ENCODE peak calls at places on chromosome 3, in eight cellular contexts. L is sigmoid colon; P is body of pancreas; W is WERI-Rb-1; B is HepG2; N is small intestine; R is CD8-positive, alpha-beta memory T cell; X is uterus. J is an unnamed sample. For H3K36me3 and H3K27me3, the result is how much of the 10 kb centered on the place peaks cover.

GRCh38 chr3:12990781-12991480 is 82.3 kb downstream of the IQSEC1 start:
- DNase-seq in L (no peak), P (no peak), W (peak), B (no peak), N (no peak), R (no peak), X (no peak), J (no peak)

GRCh38 chr3:193851941-193852674 is 259.1 kb downstream of the OPA1 start:
- DNase-seq in L (no peak), P (peak), W (no peak), B (no peak), N (no peak), R (no peak), X (no peak), J (no peak)

GRCh38 chr3:71150293-71150954 is 433.1 kb downstream of the FOXP1 start:
- DNase-seq in L (no peak), P (no peak), W (no peak), B (no peak), N (no peak), R (no peak), X (no peak), J (no peak)

GRCh38 chr3:42752441-42752840 is 20.6 kb downstream of the CCDC13 start:
- DNase-seq in L (no peak), P (no peak), W (no peak), B (no peak), N (no peak), R (no peak), X (no peak), J (peak)

GRCh38 chr3:39082652-39083313 is 24.6 kb downstream of the GORASP1 start:
- DNase-seq in L (no peak), P (no peak), W (no peak), B (no peak), N (no peak), R (no peak), X (no peak), J (no peak)

GRCh38 chr3:195260286-195260905 is 10.6 kb downstream of the XXYLT1 start:
- DNase-seq in L (no peak), P (peak), W (no peak), B (no peak), N (peak), R (peak), X (no peak), J (peak)

GRCh38 chr3:106217745-106218144 is 348.9 kb upstream of the CBLB start:
- DNase-seq in L (no peak), P (no peak), W (no peak), B (no peak), N (no peak), R (no peak), X (no peak), J (no peak)

GRCh38 chr3:191882289-191882688 is 421.3 kb downstream of the PYDC2 start:
- DNase-seq in L (no peak), P (no peak), W (no peak), B (no peak), N (no peak), R (no peak), X (no peak), J (no peak)

GRCh38 chr3:23576379-23576959 is 229.3 kb upstream of the UBE2E1 start:
- DNase-seq in L (no peak), P (no peak), W (no peak), B (no peak), N (peak), R (no peak), X (no peak), J (no peak)

GRCh38 chr3:50264389-50264963 is 4.5 kb upstream of the SEMA3B start:
- DNase-seq in L (peak), P (peak), W (peak), B (peak), N (no peak), R (no peak), X (peak), J (peak)

GRCh38 chr3:32532434-32532833 is 29.8 kb upstream of the CMTM6 start:
- DNase-seq in L (no peak), P (no peak), W (no peak), B (no peak), N (no peak), R (no peak), X (no peak), J (no peak)

GRCh38 chr3:186953011-186953487 is 22.7 kb downstream of the ST6GAL1 start:
- DNase-seq in L (no peak), P (no peak), W (no peak), B (no peak), N (no peak), R (no peak), X (no peak), J (no peak)

GRCh38 chr3:23900744-23901143 is 16.0 kb downstream of the NKIRAS1 start:
- DNase-seq in L (no peak), P (no peak), W (no peak), B (peak), N (no peak), R (no peak), X (no peak), J (no peak)

GRCh38 chr3:8319935-8320634 is 181.5 kb upstream of the LMCD1 start:
- DNase-seq in L (no peak), P (no peak), W (no peak), B (no peak), N (no peak), R (no peak), X (no peak), J (no peak)

GRCh38 chr3:187963677-187964385 is 190.1 kb upstream of the LPP start:
- DNase-seq in L (no peak), P (no peak), W (no peak), B (no peak), N (no peak), R (no peak), X (no peak), J (no peak)

GRCh38 chr3:58237940-58238681 is 519 bp downstream of the ABHD6 start:
- DNase-seq in L (peak), P (peak), W (peak), B (peak), N (peak), R (peak), X (peak), J (peak)

GRCh38 chr3:60160792-60161175 is 1090.5 kb downstream of the FHIT start:
- DNase-seq in L (no peak), P (no peak), W (no peak), B (no peak), N (no peak), R (no peak), X (no peak), J (no peak)

GRCh38 chr3:130892759-130893239 is 1.1 kb upstream of the ATP2C1 start:
- DNase-seq in L (peak), P (peak), W (peak), B (peak), N (peak), R (peak), X (peak), J (peak)

GRCh38 chr3:71345429-71346027 is 238.0 kb downstream of the FOXP1 start:
- DNase-seq in L (no peak), P (no peak), W (no peak), B (no peak), N (no peak), R (no peak), X (no peak), J (no peak)

GRCh38 chr3:74891312-74891711 is 276.9 kb upstream of the CNTN3 start:
- DNase-seq in L (no peak), P (no peak), W (no peak), B (no peak), N (no peak), R (no peak), X (no peak), J (no peak)

GRCh38 chr3:139319428-139320402 is 24.1 kb upstream of the MRPS22 start:
- DNase-seq in L (no peak), P (peak), W (peak), B (peak), N (no peak), R (no peak), X (no peak), J (no peak)

GRCh38 chr3:178655488-178655887 is 119.3 kb downstream of the KCNMB2 start:
- DNase-seq in L (no peak), P (no peak), W (no peak), B (no peak), N (no peak), R (no peak), X (no peak), J (no peak)

GRCh38 chr3:153138267-153139210 is 23.5 kb upstream of the RAP2B start:
- DNase-seq in L (peak), P (peak), W (no peak), B (peak), N (peak), R (no peak), X (peak), J (peak)

GRCh38 chr3:59247402-59247841 is 197.6 kb upstream of the CFAP20DC start:
- DNase-seq in L (no peak), P (no peak), W (no peak), B (no peak), N (no peak), R (no peak), X (no peak), J (no peak)

GRCh38 chr3:122598556-122598955 is 21.1 kb downstream of the PARP15 start:
- DNase-seq in L (no peak), P (no peak), W (no peak), B (no peak), N (peak), R (no peak), X (no peak), J (no peak)

GRCh38 chr3:58045084-58045483 is 36.9 kb downstream of the FLNB start:
- DNase-seq in L (no peak), P (no peak), W (no peak), B (no peak), N (no peak), R (no peak), X (no peak), J (no peak)

GRCh38 chr3:104360038-104360437 is 1006.7 kb upstream of the ALCAM start:
- DNase-seq in L (no peak), P (no peak), W (no peak), B (no peak), N (no peak), R (no peak), X (no peak), J (no peak)

GRCh38 chr3:165192610-165193192 is 3.5 kb downstream of the SLITRK3 start:
- DNase-seq in L (no peak), P (no peak), W (no peak), B (no peak), N (no peak), R (no peak), X (peak), J (no peak)

GRCh38 chr3:191473766-191474198 is 12.8 kb downstream of the PYDC2 start:
- DNase-seq in L (no peak), P (no peak), W (no peak), B (no peak), N (no peak), R (no peak), X (no peak), J (no peak)

GRCh38 chr3:140501054-140501769 is 176.7 kb upstream of the TRIM42 start:
- DNase-seq in L (no peak), P (peak), W (no peak), B (no peak), N (no peak), R (no peak), X (no peak), J (no peak)

GRCh38 chr3:173586176-173586575 is 188.6 kb downstream of the NLGN1 start:
- DNase-seq in L (no peak), P (no peak), W (no peak), B (no peak), N (no peak), R (no peak), X (no peak), J (no peak)

GRCh38 chr3:57918123-57918837 is 89.9 kb upstream of the FLNB start:
- DNase-seq in L (no peak), P (no peak), W (no peak), B (no peak), N (no peak), R (no peak), X (no peak), J (no peak)

GRCh38 chr3:66408458-66408857 is 92.4 kb downstream of the LRIG1 start:
- DNase-seq in L (peak), P (no peak), W (no peak), B (no peak), N (no peak), R (no peak), X (no peak), J (no peak)

GRCh38 chr3:66411436-66411835 is 89.4 kb downstream of the LRIG1 start:
- DNase-seq in L (peak), P (no peak), W (no peak), B (no peak), N (no peak), R (no peak), X (peak), J (no peak)

GRCh38 chr3:66410371-66410770 is 90.5 kb downstream of the LRIG1 start:
- DNase-seq in L (peak), P (no peak), W (no peak), B (no peak), N (no peak), R (no peak), X (peak), J (no peak)

GRCh38 chr3:66410976-66411375 is 89.8 kb downstream of the LRIG1 start:
- DNase-seq in L (peak), P (no peak), W (no peak), B (no peak), N (no peak), R (no peak), X (peak), J (no peak)

GRCh38 chr3:66409771-66410355 is 91.0 kb downstream of the LRIG1 start:
- DNase-seq in L (peak), P (no peak), W (no peak), B (no peak), N (no peak), R (no peak), X (peak), J (no peak)
- H3K36me3 ChIP-seq in L (under half), P (under half), W (under half), B (under half), N (under half), R (under half), X (under half), J (half or more)

GRCh38 chr3:69096299-69096698 is 11.6 kb downstream of the ARL6IP5 start:
- DNase-seq in L (no peak), P (no peak), W (no peak), B (no peak), N (no peak), R (no peak), X (no peak), J (no peak)
- H3K27ac ChIP-seq in L (peak), P (no peak), W (no peak), B (no peak), N (no peak), R (no peak), X (no peak), J (no peak)

DNA sequence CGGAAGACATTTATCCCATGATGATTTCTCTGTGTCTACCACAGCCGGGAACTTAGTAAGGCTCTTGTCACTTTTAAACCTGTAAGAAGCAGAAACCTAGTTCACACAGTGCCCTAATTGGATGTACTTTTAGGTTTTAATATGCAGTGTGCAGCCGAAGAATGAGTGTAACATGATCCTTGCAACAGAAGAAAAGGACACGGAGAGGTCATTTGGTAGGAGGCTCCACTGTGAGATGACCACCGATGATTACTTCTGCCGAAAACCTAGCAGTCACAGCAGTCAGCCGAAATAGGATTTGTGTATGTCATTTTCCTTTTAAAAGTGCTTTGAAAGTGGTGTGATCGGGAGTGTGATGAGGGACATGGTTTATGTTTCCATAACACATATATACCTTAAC is 6.8 kb downstream of the CACNA1D start:
- DNase-seq in L (no peak), P (no peak), W (no peak), B (no peak), N (no peak), R (no peak), X (no peak), J (no peak)
- H3K27me3 ChIP-seq in L (under half), P (under half), W (under half), B (under half), N (under half), R (under half), X (under half), J (under half)

GRCh38 chr3:149018247-149018646 is 26.9 kb downstream of the GYG1 start:
- DNase-seq in L (no peak), P (no peak), W (no peak), B (peak), N (no peak), R (no peak), X (no peak), J (no peak)

GRCh38 chr3:149020839-149021252 is 29.5 kb downstream of the GYG1 start:
- DNase-seq in L (no peak), P (no peak), W (no peak), B (no peak), N (no peak), R (no peak), X (no peak), J (no peak)

GRCh38 chr3:149021830-149022229 is 30.5 kb downstream of the GYG1 start:
- DNase-seq in L (no peak), P (no peak), W (no peak), B (no peak), N (no peak), R (no peak), X (no peak), J (no peak)

GRCh38 chr3:149019581-149019980 is 28.2 kb downstream of the GYG1 start:
- DNase-seq in L (no peak), P (peak), W (no peak), B (no peak), N (no peak), R (no peak), X (no peak), J (no peak)

GRCh38 chr3:149020196-149020838 is 29.0 kb downstream of the GYG1 start:
- DNase-seq in L (no peak), P (no peak), W (no peak), B (no peak), N (no peak), R (no peak), X (no peak), J (no peak)
- H3K36me3 ChIP-seq in L (under half), P (under half), W (under half), B (under half), N (under half), R (under half), X (under half), J (under half)

GRCh38 chr3:135965506-135966348 is at the start of gene PPP2R3A:
- DNase-seq in L (peak), P (peak), W (peak), B (peak), N (peak), R (peak), X (peak), J (peak)

GRCh38 chr3:135966875-135967274 is 1.3 kb downstream of the PPP2R3A start:
- DNase-seq in L (no peak), P (no peak), W (no peak), B (no peak), N (no peak), R (no peak), X (no peak), J (no peak)

GRCh38 chr3:135966349-135966695 is 794 bp downstream of the PPP2R3A start:
- DNase-seq in L (no peak), P (no peak), W (peak), B (no peak), N (no peak), R (no peak), X (no peak), J (no peak)

GRCh38 chr3:135970500-135971116 is 5.1 kb downstream of the PPP2R3A start:
- DNase-seq in L (no peak), P (no peak), W (no peak), B (no peak), N (no peak), R (no peak), X (no peak), J (no peak)

DNA sequence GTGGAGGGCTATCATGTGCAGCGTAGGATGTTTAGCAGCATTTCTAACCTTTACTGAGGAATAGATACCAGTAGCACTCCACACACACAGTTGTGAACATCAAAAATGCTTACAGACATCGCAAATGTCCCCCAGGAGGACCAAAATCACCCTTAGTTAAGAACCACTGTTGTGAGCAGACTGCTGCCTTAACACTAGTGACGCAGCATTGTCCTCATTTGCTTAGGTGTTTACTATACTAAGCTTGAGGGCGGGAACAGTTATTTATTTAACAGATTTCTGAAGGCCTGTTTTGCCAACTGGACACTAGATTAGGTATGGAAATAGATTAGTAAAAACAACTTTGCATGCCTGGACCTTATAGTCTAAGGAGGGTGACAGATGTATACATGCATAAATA is 2.3 kb downstream of the PPP2R3A start:
- DNase-seq in L (no peak), P (no peak), W (no peak), B (no peak), N (no peak), R (no peak), X (no peak), J (no peak)
- H3K27ac ChIP-seq in L (peak), P (peak), W (no peak), B (no peak), N (no peak), R (no peak), X (no peak), J (peak)

GRCh38 chr3:133870822-133871221 is 24.9 kb downstream of the RAB6B start:
- DNase-seq in L (no peak), P (no peak), W (no peak), B (no peak), N (no peak), R (no peak), X (no peak), J (no peak)

GRCh38 chr3:133869601-133870000 is 26.1 kb downstream of the RAB6B start:
- DNase-seq in L (no peak), P (no peak), W (no peak), B (no peak), N (no peak), R (no peak), X (no peak), J (no peak)

GRCh38 chr3:133868758-133869429 is 26.8 kb downstream of the RAB6B start:
- DNase-seq in L (no peak), P (no peak), W (no peak), B (no peak), N (no peak), R (no peak), X (no peak), J (no peak)

GRCh38 chr3:133866141-133866540 is 29.5 kb downstream of the RAB6B start:
- DNase-seq in L (no peak), P (no peak), W (no peak), B (no peak), N (no peak), R (no peak), X (no peak), J (no peak)

GRCh38 chr3:133868166-133868565 is 27.5 kb downstream of the RAB6B start:
- DNase-seq in L (no peak), P (peak), W (no peak), B (no peak), N (no peak), R (no peak), X (no peak), J (no peak)
- H3K27me3 ChIP-seq in L (under half), P (under half), W (under half), B (half or more), N (under half), R (under half), X (under half), J (under half)